ENCODE peak calls at places on chromosome 21, in ten cellular contexts. Z is ovary, N is sigmoid colon, B is prostate gland, X is HAP-1, A is PC-9, T is spleen, M is endodermal cell, F is astrocyte, J is tibial nerve. H is an unnamed sample. For H3K4me1 and H3K36me3, the result is how much of the 10 kb centered on the place peaks cover.

GRCh38 chr21:20603236-20603635 is 395.0 kb upstream of the NCAM2 start:
- DNase-seq in Z (no peak), N (no peak), B (no peak), X (no peak), A (no peak), T (no peak), M (no peak), F (no peak), J (no peak), H (no peak)

GRCh38 chr21:21158376-21158918 is 160.2 kb downstream of the NCAM2 start:
- DNase-seq in Z (no peak), N (no peak), B (no peak), X (no peak), A (no peak), T (no peak), M (no peak), F (no peak), J (no peak), H (no peak)

GRCh38 chr21:17612023-17612564 is 607 bp downstream of the BTG3 start:
- DNase-seq in Z (peak), N (peak), B (peak), X (no peak), A (peak), T (peak), M (peak), F (peak), J (no peak), H (peak)

GRCh38 chr21:24188511-24188910 is 1418.8 kb downstream of the MRPL39 start:
- DNase-seq in Z (no peak), N (no peak), B (no peak), X (no peak), A (no peak), T (no peak), M (no peak), F (no peak), J (no peak), H (no peak)

GRCh38 chr21:33121715-33122475 is 52.0 kb downstream of the OLIG1 start:
- DNase-seq in Z (no peak), N (no peak), B (peak), X (no peak), A (no peak), T (no peak), M (peak), F (peak), J (no peak), H (no peak)

GRCh38 chr21:32378956-32379355 is 13.9 kb downstream of the URB1 start:
- DNase-seq in Z (no peak), N (no peak), B (no peak), X (no peak), A (no peak), T (peak), M (no peak), F (no peak), J (no peak), H (no peak)

GRCh38 chr21:44592446-44593365 is at the start of gene KRTAP10-6:
- DNase-seq in Z (no peak), N (no peak), B (no peak), X (no peak), A (no peak), T (no peak), M (peak), F (no peak), J (no peak), H (no peak)

GRCh38 chr21:32578107-32578691 is 7.1 kb downstream of the TCP10L start:
- DNase-seq in Z (no peak), N (no peak), B (no peak), X (peak), A (no peak), T (no peak), M (peak), F (no peak), J (no peak), H (no peak)

GRCh38 chr21:31929548-31929947 is 56.7 kb downstream of the HUNK start:
- DNase-seq in Z (no peak), N (no peak), B (no peak), X (no peak), A (no peak), T (no peak), M (no peak), F (no peak), J (no peak), H (no peak)

GRCh38 chr21:44402323-44403105 is 49.1 kb downstream of the TRPM2 start:
- DNase-seq in Z (no peak), N (no peak), B (no peak), X (no peak), A (no peak), T (peak), M (no peak), F (no peak), J (no peak), H (no peak)

GRCh38 chr21:44695641-44696040 is 1.3 kb upstream of the KRTAP10-12 start:
- DNase-seq in Z (no peak), N (no peak), B (no peak), X (no peak), A (no peak), T (no peak), M (no peak), F (no peak), J (no peak), H (no peak)

GRCh38 chr21:32599146-32599925 is 12.8 kb downstream of the CFAP298 start:
- DNase-seq in Z (no peak), N (no peak), B (no peak), X (no peak), A (no peak), T (peak), M (no peak), F (no peak), J (no peak), H (no peak)

GRCh38 chr21:17446737-17447136 is 66.1 kb upstream of the CXADR start:
- DNase-seq in Z (no peak), N (no peak), B (peak), X (no peak), A (peak), T (no peak), M (no peak), F (no peak), J (no peak), H (no peak)

GRCh38 chr21:44686000-44686781 is 4.2 kb upstream of the KRTAP12-1 start:
- DNase-seq in Z (no peak), N (no peak), B (no peak), X (no peak), A (no peak), T (no peak), M (peak), F (no peak), J (no peak), H (no peak)

GRCh38 chr21:24895885-24896734 is 711.2 kb downstream of the MRPL39 start:
- DNase-seq in Z (no peak), N (no peak), B (peak), X (peak), A (no peak), T (no peak), M (peak), F (peak), J (no peak), H (no peak)

GRCh38 chr21:32412998-32413504 is 545 bp downstream of the EVA1C start:
- DNase-seq in Z (peak), N (peak), B (peak), X (no peak), A (no peak), T (peak), M (no peak), F (no peak), J (peak), H (peak)

GRCh38 chr21:15486460-15487241 is 243.1 kb upstream of the USP25 start:
- DNase-seq in Z (no peak), N (no peak), B (no peak), X (no peak), A (no peak), T (no peak), M (no peak), F (no peak), J (no peak), H (no peak)

GRCh38 chr21:30829659-30830058 is at the start of gene KRTAP7-1:
- DNase-seq in Z (no peak), N (no peak), B (no peak), X (no peak), A (no peak), T (no peak), M (no peak), F (no peak), J (no peak), H (no peak)

GRCh38 chr21:33403128-33403785 is at the start of gene IFNGR2:
- DNase-seq in Z (peak), N (peak), B (no peak), X (no peak), A (no peak), T (peak), M (peak), F (no peak), J (no peak), H (peak)

GRCh38 chr21:39843483-39843882 is 23.8 kb upstream of the PCP4 start:
- DNase-seq in Z (no peak), N (no peak), B (no peak), X (no peak), A (no peak), T (no peak), M (no peak), F (no peak), J (no peak), H (no peak)

GRCh38 chr21:32096411-32096810 is 182.4 kb downstream of the MIS18A start:
- DNase-seq in Z (no peak), N (no peak), B (no peak), X (peak), A (no peak), T (no peak), M (peak), F (no peak), J (no peak), H (no peak)

GRCh38 chr21:44438531-44439210 is 16.6 kb upstream of the LRRC3 start:
- DNase-seq in Z (no peak), N (peak), B (no peak), X (no peak), A (no peak), T (peak), M (no peak), F (no peak), J (no peak), H (peak)

GRCh38 chr21:33025106-33025470 is 647 bp upstream of the OLIG2 start:
- DNase-seq in Z (no peak), N (no peak), B (no peak), X (no peak), A (no peak), T (no peak), M (peak), F (no peak), J (no peak), H (no peak)

GRCh38 chr21:32463889-32464300 is 51.4 kb downstream of the EVA1C start:
- DNase-seq in Z (peak), N (no peak), B (peak), X (no peak), A (no peak), T (no peak), M (no peak), F (peak), J (no peak), H (no peak)

GRCh38 chr21:42905195-42905594 is 12.1 kb downstream of the NDUFV3 start:
- DNase-seq in Z (no peak), N (no peak), B (no peak), X (no peak), A (no peak), T (no peak), M (no peak), F (no peak), J (no peak), H (no peak)

GRCh38 chr21:31132574-31133242 is 94.4 kb upstream of the KRTAP19-8 start:
- DNase-seq in Z (no peak), N (no peak), B (no peak), X (no peak), A (no peak), T (no peak), M (no peak), F (peak), J (no peak), H (no peak)

GRCh38 chr21:18529253-18529652 is 125.7 kb upstream of the TMPRSS15 start:
- DNase-seq in Z (no peak), N (no peak), B (no peak), X (no peak), A (no peak), T (no peak), M (no peak), F (peak), J (no peak), H (no peak)

GRCh38 chr21:42862123-42862475 is 17.2 kb downstream of the WDR4 start:
- DNase-seq in Z (no peak), N (no peak), B (no peak), X (no peak), A (no peak), T (no peak), M (peak), F (no peak), J (no peak), H (no peak)

GRCh38 chr21:32771134-32771523 is 426 bp downstream of the PAXBP1 start:
- DNase-seq in Z (peak), N (peak), B (peak), X (no peak), A (peak), T (peak), M (peak), F (peak), J (peak), H (peak)

GRCh38 chr21:16211339-16212303 is 481.8 kb downstream of the USP25 start:
- DNase-seq in Z (no peak), N (no peak), B (no peak), X (peak), A (no peak), T (no peak), M (no peak), F (peak), J (no peak), H (no peak)

GRCh38 chr21:15415541-15416261 is 314.1 kb upstream of the USP25 start:
- DNase-seq in Z (no peak), N (no peak), B (no peak), X (no peak), A (no peak), T (no peak), M (no peak), F (peak), J (no peak), H (no peak)

GRCh38 chr21:44785620-44786344 is 15.8 kb downstream of the UBE2G2 start:
- DNase-seq in Z (no peak), N (no peak), B (peak), X (no peak), A (no peak), T (no peak), M (peak), F (peak), J (no peak), H (no peak)

GRCh38 chr21:14657241-14658008 is 111.3 kb upstream of the SAMSN1 start:
- DNase-seq in Z (no peak), N (no peak), B (no peak), X (no peak), A (no peak), T (no peak), M (no peak), F (no peak), J (no peak), H (no peak)

GRCh38 chr21:23162213-23162946 is 2164.2 kb downstream of the NCAM2 start:
- DNase-seq in Z (no peak), N (no peak), B (no peak), X (no peak), A (no peak), T (no peak), M (no peak), F (no peak), J (no peak), H (no peak)

GRCh38 chr21:29300547-29301138 is 1.9 kb downstream of the BACH1 start:
- DNase-seq in Z (no peak), N (no peak), B (no peak), X (no peak), A (no peak), T (no peak), M (no peak), F (peak), J (no peak), H (no peak)
- H3K4me1 ChIP-seq in Z (under half), N (half or more), B (under half), X (under half), A (under half), T (half or more), M (under half), F (under half), J (under half), H (under half)

GRCh38 chr21:29034678-29035077 is 10.2 kb downstream of the USP16 start:
- DNase-seq in Z (no peak), N (no peak), B (no peak), X (no peak), A (no peak), T (no peak), M (no peak), F (no peak), J (no peak), H (no peak)

GRCh38 chr21:29029524-29029923 is 5.1 kb downstream of the USP16 start:
- DNase-seq in Z (no peak), N (no peak), B (no peak), X (no peak), A (no peak), T (no peak), M (no peak), F (no peak), J (no peak), H (no peak)

GRCh38 chr21:29033301-29033700 is 8.8 kb downstream of the USP16 start:
- DNase-seq in Z (no peak), N (no peak), B (no peak), X (no peak), A (no peak), T (no peak), M (no peak), F (no peak), J (no peak), H (no peak)

GRCh38 chr21:29030909-29031308 is 6.4 kb downstream of the USP16 start:
- DNase-seq in Z (no peak), N (no peak), B (no peak), X (no peak), A (no peak), T (no peak), M (no peak), F (no peak), J (no peak), H (no peak)

GRCh38 chr21:29033871-29034270 is 9.4 kb downstream of the USP16 start:
- DNase-seq in Z (no peak), N (no peak), B (no peak), X (no peak), A (no peak), T (no peak), M (no peak), F (no peak), J (no peak), H (no peak)
- H3K36me3 ChIP-seq in Z (under half), N (half or more), B (under half), X (half or more), A (under half), T (under half), M (half or more), F (under half), J (under half), H (half or more)

GRCh38 chr21:37270576-37271365 is 3.6 kb upstream of the VPS26C start:
- DNase-seq in Z (no peak), N (no peak), B (no peak), X (no peak), A (peak), T (no peak), M (peak), F (no peak), J (no peak), H (no peak)
- H3K4me1 ChIP-seq in Z (under half), N (under half), B (under half), X (under half), A (under half), T (under half), M (under half), F (under half), J (under half), H (under half)

GRCh38 chr21:45853703-45854342 is 127.7 kb upstream of the COL6A1 start:
- DNase-seq in Z (no peak), N (peak), B (no peak), X (no peak), A (no peak), T (peak), M (peak), F (no peak), J (no peak), H (no peak)
- H3K36me3 ChIP-seq in Z (under half), N (under half), B (under half), X (under half), A (under half), T (under half), M (under half), F (under half), J (under half), H (under half)

GRCh38 chr21:37993071-37993470 is 76.8 kb upstream of the KCNJ6 start:
- DNase-seq in Z (no peak), N (no peak), B (no peak), X (no peak), A (no peak), T (no peak), M (no peak), F (no peak), J (no peak), H (no peak)
- H3K4me1 ChIP-seq in Z (under half), N (under half), B (under half), X (under half), A (under half), T (under half), M (under half), F (under half), J (under half), H (under half)

GRCh38 chr21:36400719-36401118 is 15.5 kb downstream of the CHAF1B start:
- DNase-seq in Z (no peak), N (peak), B (no peak), X (no peak), A (no peak), T (no peak), M (peak), F (no peak), J (no peak), H (no peak)

GRCh38 chr21:36403713-36404112 is 18.5 kb downstream of the CHAF1B start:
- DNase-seq in Z (no peak), N (no peak), B (no peak), X (no peak), A (no peak), T (no peak), M (peak), F (no peak), J (no peak), H (no peak)

GRCh38 chr21:36397606-36398005 is 12.4 kb downstream of the CHAF1B start:
- DNase-seq in Z (no peak), N (no peak), B (no peak), X (no peak), A (no peak), T (no peak), M (peak), F (no peak), J (no peak), H (no peak)

GRCh38 chr21:36396971-36397370 is 11.8 kb downstream of the CHAF1B start:
- DNase-seq in Z (no peak), N (peak), B (no peak), X (no peak), A (no peak), T (no peak), M (no peak), F (no peak), J (no peak), H (no peak)

DNA sequence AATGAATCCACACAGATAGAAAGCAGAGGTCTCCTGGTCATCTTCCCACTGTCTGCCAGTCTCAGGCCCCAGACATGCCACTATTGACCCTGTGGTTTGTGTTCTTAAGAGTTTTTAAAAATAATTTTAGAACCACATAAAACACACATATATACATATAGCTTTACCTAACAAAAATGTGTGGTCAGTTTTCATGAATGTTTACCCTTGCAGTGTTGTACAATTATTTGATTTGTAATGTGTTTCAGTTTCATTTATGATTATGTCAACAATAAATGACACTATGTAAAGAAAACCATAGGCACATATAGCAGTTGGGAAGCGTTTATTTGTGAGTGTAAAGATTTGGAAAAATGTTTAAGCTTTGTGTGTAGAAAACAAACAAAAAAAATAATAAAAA is 17.1 kb downstream of the CHAF1B start:
- DNase-seq in Z (no peak), N (no peak), B (no peak), X (no peak), A (no peak), T (no peak), M (no peak), F (no peak), J (no peak), H (no peak)
- H3K36me3 ChIP-seq in Z (under half), N (under half), B (under half), X (half or more), A (under half), T (under half), M (half or more), F (under half), J (under half), H (under half)

DNA sequence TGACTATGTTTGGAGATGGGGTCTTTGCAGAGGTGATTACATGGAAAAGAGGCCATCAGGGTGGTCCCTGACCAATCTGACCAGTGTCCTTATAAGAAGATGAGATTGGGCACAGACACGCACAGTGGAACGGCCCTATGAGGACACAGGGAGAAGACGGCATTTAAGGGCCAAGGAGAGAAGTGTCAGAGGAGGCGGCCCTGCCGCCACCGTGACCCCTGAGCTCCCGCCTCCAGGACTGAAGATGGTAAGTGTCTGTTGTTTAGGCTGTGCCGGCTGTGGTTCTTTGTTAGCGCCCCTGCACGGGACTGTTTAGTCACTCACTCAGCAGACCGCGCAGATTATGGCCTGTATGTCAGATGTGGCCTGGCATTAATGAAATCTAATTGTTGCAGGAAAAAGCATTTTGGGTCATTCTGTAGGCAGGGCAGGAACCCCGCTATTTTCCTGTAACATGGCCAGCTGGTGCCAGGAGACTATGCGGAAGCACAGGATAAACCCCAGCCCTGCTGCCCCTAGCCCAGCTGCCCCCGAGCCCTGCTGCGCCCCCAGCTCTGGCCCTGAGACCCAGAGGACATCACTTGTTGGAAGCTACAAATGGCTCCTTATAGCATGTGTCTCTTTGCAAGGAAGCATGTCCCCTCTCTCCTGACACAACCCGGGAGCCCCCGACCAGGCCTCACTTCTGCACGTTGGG is 53.7 kb upstream of the RIPK4 start:
- DNase-seq in Z (no peak), N (no peak), B (no peak), X (no peak), A (no peak), T (no peak), M (no peak), F (no peak), J (no peak), H (no peak)
- H3K4me1 ChIP-seq in Z (under half), N (under half), B (under half), X (under half), A (under half), T (under half), M (under half), F (under half), J (under half), H (under half)

H was measured in heart left ventricle.